ENCODE peak calls at places on chromosomes 3 and 15, in ten cellular contexts. W is LoVo; Q is activated CD4-positive, alpha-beta T cell treated with anti-CD3 and anti-CD28 coated beads, Interleukin-2, amount 10 ng/mL, durations not matched to agents 7 days and 5 days; D is astrocyte of the spinal cord; B is brain microvascular endothelial cell; Z is RPMI7951; I is MM.1S; X is ascending aorta; F is T-cell; L is AG09309. O is an unnamed sample.
A peak's percentile ranks its signal among the peaks of the same experiment; 100 is the strongest.

GRCh38 chr15:29668120-29668602 is 154.1 kb downstream of the TJP1 start:
- DNase-seq in D (peak; percentile 86), B (peak; percentile 92), F (no peak), W (peak; percentile 87), Q (peak; percentile 51), X (no peak), I (peak; percentile 84), L (peak; percentile 39), Z (peak; percentile 89), O (peak; percentile 40)

GRCh38 chr15:81160312-81161214 is 26.5 kb downstream of the CFAP161 start:
- DNase-seq in B (peak; percentile 67), Q (no peak), D (peak; percentile 76), F (no peak), L (peak; percentile 76), Z (peak; percentile 98), X (no peak), W (no peak), I (no peak), O (peak; percentile 27)

GRCh38 chr3:189325454-189325853 is 153.7 kb downstream of the TPRG1 start:
- DNase-seq in B (no peak), Z (peak; percentile 62), D (peak; percentile 36), I (no peak), F (no peak), Q (no peak), X (no peak), W (no peak), L (no peak), O (no peak)

GRCh38 chr3:14424711-14425573 is 22.5 kb downstream of the SLC6A6 start:
- DNase-seq in D (peak; percentile 27), I (no peak), F (peak; percentile 37), Q (peak; percentile 40), B (no peak), Z (peak; percentile 86), L (no peak), X (no peak), W (no peak), O (no peak)

GRCh38 chr3:24220859-24221657 is 273.6 kb downstream of the THRB start:
- DNase-seq in B (peak; percentile 95), W (peak; percentile 33), Z (peak; percentile 98), X (peak; percentile 24), D (peak; percentile 94), F (no peak), Q (no peak), L (peak; percentile 91), I (no peak), O (peak; percentile 79)

GRCh38 chr15:70257047-70257446 is 159.3 kb upstream of the TLE3 start:
- DNase-seq in I (no peak), Z (no peak), D (no peak), L (no peak), F (no peak), W (no peak), Q (no peak), X (no peak), B (no peak), O (no peak)

GRCh38 chr3:42736081-42736480 is 33.5 kb upstream of the HHATL start:
- DNase-seq in Q (no peak), L (no peak), W (no peak), I (no peak), B (no peak), F (no peak), X (no peak), D (no peak), Z (no peak), O (no peak)

GRCh38 chr15:25333049-25333448 is 105.8 kb downstream of the UBE3A start:
- DNase-seq in Q (no peak), F (no peak), I (no peak), W (no peak), L (no peak), X (no peak), B (no peak), Z (no peak), D (peak; percentile 54), O (no peak)

GRCh38 chr3:172078244-172078643 is 38.9 kb downstream of the FNDC3B start:
- DNase-seq in I (no peak), Q (no peak), B (no peak), X (no peak), W (no peak), F (no peak), Z (no peak), L (no peak), D (no peak), O (no peak)

GRCh38 chr3:2784627-2785026 is 325.5 kb downstream of the IL5RA start:
- DNase-seq in X (no peak), I (no peak), L (no peak), Z (no peak), Q (no peak), F (no peak), W (no peak), B (no peak), D (no peak), O (no peak)

GRCh38 chr3:59185586-59186381 is 136.0 kb upstream of the CFAP20DC start:
- DNase-seq in X (no peak), Q (no peak), F (no peak), D (peak; percentile 19), I (no peak), Z (peak; percentile 65), L (no peak), B (peak; percentile 6), W (no peak), O (no peak)

GRCh38 chr3:128559486-128560225 is 66.7 kb upstream of the GATA2 start:
- DNase-seq in Q (peak; percentile 40), D (no peak), X (no peak), F (no peak), I (peak; percentile 69), B (no peak), Z (no peak), L (no peak), W (peak; percentile 44), O (no peak)

GRCh38 chr15:78695849-78696248 is 54.8 kb upstream of the CHRNB4 start:
- DNase-seq in I (no peak), X (no peak), Q (no peak), B (no peak), L (no peak), F (no peak), W (no peak), D (no peak), Z (no peak), O (no peak)

GRCh38 chr3:30684361-30684760 is 78.0 kb downstream of the TGFBR2 start:
- DNase-seq in X (no peak), Q (no peak), L (no peak), Z (no peak), I (no peak), B (no peak), D (no peak), W (no peak), F (no peak), O (no peak)

GRCh38 chr3:100033814-100034490 is 80.3 kb downstream of the FILIP1L start:
- DNase-seq in F (no peak), Z (no peak), L (no peak), Q (no peak), X (no peak), W (no peak), D (peak; percentile 65), B (no peak), I (no peak), O (no peak)

GRCh38 chr3:71005797-71006321 is 577.7 kb downstream of the FOXP1 start:
- DNase-seq in Z (no peak), L (no peak), D (peak; percentile 49), F (no peak), B (peak; percentile 50), I (no peak), Q (no peak), W (no peak), X (no peak), O (no peak)

GRCh38 chr3:136802481-136802996 is 16.4 kb upstream of the SLC35G2 start:
- DNase-seq in X (no peak), D (peak; percentile 42), I (no peak), W (no peak), B (peak; percentile 30), F (no peak), L (no peak), Z (peak; percentile 73), Q (no peak), O (no peak)

GRCh38 chr3:150870406-150870805 is 34.8 kb downstream of the MINDY4B start:
- DNase-seq in B (peak; percentile 34), X (no peak), I (no peak), Z (no peak), D (peak; percentile 15), F (no peak), Q (no peak), W (no peak), L (no peak), O (no peak)

GRCh38 chr3:71031151-71031550 is 552.4 kb downstream of the FOXP1 start:
- DNase-seq in X (no peak), B (no peak), Z (no peak), D (no peak), W (peak; percentile 51), F (no peak), Q (no peak), I (no peak), L (no peak), O (no peak)

GRCh38 chr15:26087395-26087794 is 224.3 kb upstream of the ATP10A start:
- DNase-seq in Q (no peak), W (no peak), X (no peak), L (peak; percentile 11), B (no peak), F (no peak), I (no peak), D (no peak), Z (no peak), O (peak; percentile 24)

GRCh38 chr3:183085634-183086390 is 13.5 kb downstream of the MCCC1 start:
- DNase-seq in F (no peak), D (peak; percentile 48), Z (peak; percentile 33), L (no peak), I (no peak), B (peak; percentile 11), W (no peak), Q (peak; percentile 28), X (no peak), O (no peak)

GRCh38 chr3:30324587-30324986 is 281.8 kb upstream of the TGFBR2 start:
- DNase-seq in W (peak; percentile 91), D (peak; percentile 33), X (no peak), L (peak; percentile 78), B (no peak), Z (no peak), F (no peak), I (no peak), Q (no peak), O (no peak)

GRCh38 chr15:88115529-88116152 is 140.9 kb downstream of the NTRK3 start:
- DNase-seq in X (no peak), D (peak; percentile 4), F (no peak), W (peak; percentile 2), Z (peak; percentile 23), L (no peak), Q (no peak), B (no peak), I (no peak), O (no peak)

O was measured in epithelial cell of prostate.